ENCODE peak calls at places on chromosome X, in ten cellular contexts. Q is gastrocnemius medialis; M is stimulated activated naive B cell treated with anti-CD40 and anti-IgM and Interleukin-4, amounts not matched to agents 10 μg/mL and 1 μg/mL and 100 μg/mL, for 72 hours; D is naive thymus-derived CD8-positive, alpha-beta T cell; E is omental fat pad; J is pancreas; V is T-cell; Y is Right ventricle myocardium superior; K is activated CD8-positive, alpha-beta memory T cell treated with anti-CD3 and anti-CD28 coated beads, Interleukin-2, amount 10 ng/mL, durations not matched to agents 7 days and 5 days; O is heart right ventricle. B is an unnamed sample.

GRCh38 chrX:19972984-19973383 is 17.9 kb downstream of the BCLAF3 start:
- ATAC-seq in Q (no peak), M (no peak), D (no peak), E (no peak), J (no peak), V (no peak), Y (no peak), K (no peak), O (no peak), B (no peak)

GRCh38 chrX:39755152-39756032 is 342.4 kb downstream of the BCOR start:
- ATAC-seq in Q (peak), M (no peak), D (no peak), E (peak), J (peak), V (no peak), Y (peak), K (no peak), O (peak), B (no peak)

GRCh38 chrX:11143931-11144678 is 33.0 kb downstream of the HCCS start:
- ATAC-seq in Q (peak), M (peak), D (peak), E (peak), J (peak), V (peak), Y (peak), K (peak), O (peak), B (peak)

GRCh38 chrX:17839269-17839668 is 21.8 kb downstream of the RAI2 start:
- ATAC-seq in Q (no peak), M (no peak), D (no peak), E (no peak), J (no peak), V (no peak), Y (no peak), K (no peak), O (no peak), B (no peak)

GRCh38 chrX:10524578-10524977 is 95.8 kb downstream of the MID1 start:
- ATAC-seq in Q (no peak), M (no peak), D (no peak), E (no peak), J (no peak), V (no peak), Y (peak), K (no peak), O (no peak), B (no peak)

GRCh38 chrX:11766487-11766886 is 8.4 kb downstream of the MSL3 start:
- ATAC-seq in Q (no peak), M (no peak), D (peak), E (no peak), J (no peak), V (peak), Y (no peak), K (peak), O (no peak), B (peak)

GRCh38 chrX:41559235-41559634 is 112.1 kb downstream of the NYX start:
- ATAC-seq in Q (no peak), M (no peak), D (no peak), E (peak), J (peak), V (no peak), Y (peak), K (no peak), O (peak), B (no peak)

GRCh38 chrX:68060506-68061205 is 372.6 kb downstream of the OPHN1 start:
- ATAC-seq in Q (no peak), M (peak), D (no peak), E (no peak), J (no peak), V (no peak), Y (no peak), K (no peak), O (no peak), B (no peak)

GRCh38 chrX:102712216-102712966 is at the start of gene GPRASP2:
- ATAC-seq in Q (peak), M (peak), D (peak), E (peak), J (peak), V (peak), Y (peak), K (peak), O (peak), B (peak)

B was measured in activated CD4-positive, CD25-positive, alpha-beta regulatory T cell treated with anti-CD3 and anti-CD28 coated beads, Interleukin-2, amount 50 U/mL, for 24 hours.